ENCODE peak calls at places on chromosomes 11 and 22, in six cellular contexts. P is DMS153, J is fibroblast of the conjunctiva, W is kidney, L is GM12865, C is ELF-1. T is an unnamed sample.

GRCh38 chr22:44050766-44051747 is 27.0 kb downstream of the PARVB start:
- DNase-seq in P (no peak), J (no peak), W (no peak), C (no peak), L (no peak), T (no peak)

GRCh38 chr11:44310456-44311272 is 725 bp upstream of the ALX4 start:
- DNase-seq in C (peak), P (no peak), W (no peak), L (no peak), J (no peak), T (no peak)

GRCh38 chr22:19889951-19890350 is 35.3 kb upstream of the GNB1L start:
- DNase-seq in L (no peak), P (no peak), J (no peak), C (no peak), W (peak), T (no peak)

GRCh38 chr11:62909107-62909894 is 11.9 kb downstream of the CHRM1 start:
- DNase-seq in L (peak), C (peak), W (peak), P (peak), J (peak), T (peak)

GRCh38 chr11:108501396-108501795 is 3.2 kb upstream of the POGLUT3 start:
- DNase-seq in P (no peak), W (no peak), J (no peak), C (no peak), L (no peak), T (no peak)

GRCh38 chr11:13216019-13217006 is 61.3 kb upstream of the BMAL1 start:
- DNase-seq in C (peak), P (no peak), L (no peak), J (peak), W (peak), T (peak)

GRCh38 chr22:49026476-49027121 is 801.1 kb downstream of the BRD1 start:
- DNase-seq in P (peak), C (peak), J (no peak), W (peak), L (no peak), T (no peak)

GRCh38 chr11:31783264-31783663 is 27.9 kb downstream of the PAX6 start:
- DNase-seq in C (no peak), P (no peak), W (no peak), L (no peak), J (no peak), T (no peak)

GRCh38 chr11:119810478-119811232 is 81.7 kb upstream of the NECTIN1 start:
- DNase-seq in J (no peak), W (no peak), P (no peak), C (no peak), L (no peak), T (peak)

GRCh38 chr22:28424427-28425080 is 255.1 kb downstream of the TTC28 start:
- DNase-seq in C (no peak), L (no peak), P (peak), W (no peak), J (peak), T (peak)

GRCh38 chr22:30556388-30556787 is 9.8 kb upstream of the SEC14L6 start:
- DNase-seq in C (no peak), J (no peak), W (no peak), L (no peak), P (no peak), T (no peak)

GRCh38 chr11:67558084-67558772 is 25.4 kb upstream of the GSTP1 start:
- DNase-seq in C (no peak), P (no peak), J (no peak), L (peak), W (peak), T (peak)

GRCh38 chr11:113376156-113376555 is 11.4 kb upstream of the ANKK1 start:
- DNase-seq in P (no peak), W (no peak), L (peak), J (no peak), C (no peak), T (peak)

GRCh38 chr11:29093416-29093815 is 923.4 kb downstream of the KCNA4 start:
- DNase-seq in W (no peak), J (peak), C (no peak), P (no peak), L (no peak), T (peak)

GRCh38 chr11:118914178-118914918 is 11.4 kb downstream of the BCL9L start:
- DNase-seq in C (peak), L (peak), W (peak), P (peak), J (no peak), T (no peak)

GRCh38 chr11:123357353-123357989 is 72.6 kb upstream of the GRAMD1B start:
- DNase-seq in L (no peak), W (no peak), P (no peak), C (no peak), J (no peak), T (no peak)

GRCh38 chr11:35321532-35322320 is 97.6 kb downstream of the SLC1A2 start:
- DNase-seq in W (no peak), L (no peak), J (peak), P (no peak), C (no peak), T (peak)

GRCh38 chr11:18522388-18522787 is 4.4 kb downstream of the TSG101 start:
- DNase-seq in W (no peak), C (no peak), J (no peak), L (peak), P (no peak), T (peak)

T was measured in cardiac fibroblast.